ENCODE peak calls at places on chromosomes 16 and 17, in four cellular contexts. One of them, this sample, is unnamed.

GRCh38 chr17:58531661-58532554 is 17.5 kb upstream of the MTMR4 start:
- DNase-seq in WERI-Rb-1: peak; percentile 79
- DNase-seq in nephron progenitor cell: peak; percentile 83
- DNase-seq in endothelial cell: peak; percentile 57
- DNase-seq in this sample: peak; percentile 23

GRCh38 chr17:29292071-29292991 is 1.6 kb downstream of the NUFIP2 start:
- DNase-seq in WERI-Rb-1: peak; percentile 48
- DNase-seq in nephron progenitor cell: peak; percentile 63
- DNase-seq in endothelial cell: peak; percentile 43
- DNase-seq in this sample: peak; percentile 66

GRCh38 chr17:41322264-41322902 is 6.9 kb upstream of the KRTAP17-1 start:
- DNase-seq in WERI-Rb-1: no peak
- DNase-seq in nephron progenitor cell: no peak
- DNase-seq in endothelial cell: no peak
- DNase-seq in this sample: peak; percentile 56

GRCh38 chr16:82082543-82083244 is 47.6 kb downstream of the HSD17B2 start:
- DNase-seq in WERI-Rb-1: no peak
- DNase-seq in nephron progenitor cell: no peak
- DNase-seq in endothelial cell: no peak
- DNase-seq in this sample: no peak

GRCh38 chr16:89700649-89701424 is 668 bp downstream of the SPATA2L start:
- DNase-seq in WERI-Rb-1: peak; percentile 34
- DNase-seq in nephron progenitor cell: peak; percentile 53
- DNase-seq in endothelial cell: peak; percentile 60
- DNase-seq in this sample: peak; percentile 71

GRCh38 chr17:33952425-33952824 is 302.7 kb upstream of the CCL2 start:
- DNase-seq in WERI-Rb-1: no peak
- DNase-seq in nephron progenitor cell: no peak
- DNase-seq in endothelial cell: no peak
- DNase-seq in this sample: no peak

GRCh38 chr17:81334419-81334896 is 39.4 kb upstream of the SLC38A10 start:
- DNase-seq in WERI-Rb-1: no peak
- DNase-seq in nephron progenitor cell: no peak
- DNase-seq in endothelial cell: no peak
- DNase-seq in this sample: no peak

GRCh38 chr17:27417596-27418365 is 38.5 kb upstream of the KSR1 start:
- DNase-seq in WERI-Rb-1: no peak
- DNase-seq in nephron progenitor cell: no peak
- DNase-seq in endothelial cell: no peak
- DNase-seq in this sample: no peak

GRCh38 chr16:83338941-83339340 is 468.8 kb upstream of the HSBP1 start:
- DNase-seq in WERI-Rb-1: no peak
- DNase-seq in nephron progenitor cell: no peak
- DNase-seq in endothelial cell: no peak
- DNase-seq in this sample: no peak

GRCh38 chr16:79093554-79093967 is 507.0 kb downstream of the MAF start:
- DNase-seq in WERI-Rb-1: no peak
- DNase-seq in nephron progenitor cell: no peak
- DNase-seq in endothelial cell: no peak
- DNase-seq in this sample: no peak

GRCh38 chr16:88750854-88751253 is 34.2 kb downstream of the PIEZO1 start:
- DNase-seq in WERI-Rb-1: no peak
- DNase-seq in nephron progenitor cell: no peak
- DNase-seq in endothelial cell: no peak
- DNase-seq in this sample: no peak

GRCh38 chr17:74149597-74150427 is 53.7 kb upstream of the RPL38 start:
- DNase-seq in WERI-Rb-1: peak; percentile 5
- DNase-seq in nephron progenitor cell: no peak
- DNase-seq in endothelial cell: no peak
- DNase-seq in this sample: no peak

GRCh38 chr17:75111777-75112176 is 2.0 kb downstream of the ARMC7 start:
- DNase-seq in WERI-Rb-1: no peak
- DNase-seq in nephron progenitor cell: no peak
- DNase-seq in endothelial cell: no peak
- DNase-seq in this sample: no peak

GRCh38 chr16:28205117-28205899 is 6.5 kb downstream of the XPO6 start:
- DNase-seq in WERI-Rb-1: no peak
- DNase-seq in nephron progenitor cell: no peak
- DNase-seq in endothelial cell: no peak
- DNase-seq in this sample: no peak

GRCh38 chr16:48385272-48385953 is at the start of gene SIAH1:
- DNase-seq in WERI-Rb-1: peak; percentile 82
- DNase-seq in nephron progenitor cell: peak; percentile 94
- DNase-seq in endothelial cell: peak; percentile 95
- DNase-seq in this sample: peak; percentile 92

GRCh38 chr17:2798679-2799078 is 2.4 kb downstream of the RAP1GAP2 start:
- DNase-seq in WERI-Rb-1: no peak
- DNase-seq in nephron progenitor cell: peak; percentile 40
- DNase-seq in endothelial cell: no peak
- DNase-seq in this sample: no peak

GRCh38 chr17:29091591-29092291 is 48.8 kb downstream of the PIPOX start:
- DNase-seq in WERI-Rb-1: peak; percentile 52
- DNase-seq in nephron progenitor cell: no peak
- DNase-seq in endothelial cell: no peak
- DNase-seq in this sample: no peak

GRCh38 chr16:86827521-86827920 is 249.2 kb downstream of the FOXL1 start:
- DNase-seq in WERI-Rb-1: no peak
- DNase-seq in nephron progenitor cell: no peak
- DNase-seq in endothelial cell: no peak
- DNase-seq in this sample: no peak

GRCh38 chr16:17304124-17304813 is 166.5 kb downstream of the XYLT1 start:
- DNase-seq in WERI-Rb-1: no peak
- DNase-seq in nephron progenitor cell: no peak
- DNase-seq in endothelial cell: no peak
- DNase-seq in this sample: no peak

GRCh38 chr17:66523378-66524174 is 221.2 kb downstream of the PRKCA start:
- DNase-seq in WERI-Rb-1: no peak
- DNase-seq in nephron progenitor cell: no peak
- DNase-seq in endothelial cell: no peak
- DNase-seq in this sample: no peak

GRCh38 chr16:65634291-65634690 is 512.4 kb upstream of the CDH11 start:
- DNase-seq in WERI-Rb-1: no peak
- DNase-seq in nephron progenitor cell: no peak
- DNase-seq in endothelial cell: no peak
- DNase-seq in this sample: no peak

GRCh38 chr16:8453359-8453758 is 137.0 kb downstream of the TMEM114 start:
- DNase-seq in WERI-Rb-1: no peak
- DNase-seq in nephron progenitor cell: no peak
- DNase-seq in endothelial cell: no peak
- DNase-seq in this sample: no peak

GRCh38 chr16:20851601-20852000 is 45.3 kb downstream of the REXO5 start:
- DNase-seq in WERI-Rb-1: no peak
- DNase-seq in nephron progenitor cell: no peak
- DNase-seq in endothelial cell: no peak
- DNase-seq in this sample: peak; percentile 63

GRCh38 chr17:70006159-70006558 is 68.9 kb upstream of the KCNJ16 start:
- DNase-seq in WERI-Rb-1: no peak
- DNase-seq in nephron progenitor cell: no peak
- DNase-seq in endothelial cell: no peak
- DNase-seq in this sample: no peak

GRCh38 chr17:75115545-75115944 is 5.8 kb downstream of the ARMC7 start:
- DNase-seq in WERI-Rb-1: no peak
- DNase-seq in nephron progenitor cell: no peak
- DNase-seq in endothelial cell: no peak
- DNase-seq in this sample: no peak

GRCh38 chr17:48731355-48731754 is 2.8 kb upstream of the HOXB13 start:
- DNase-seq in WERI-Rb-1: no peak
- DNase-seq in nephron progenitor cell: no peak
- DNase-seq in endothelial cell: no peak
- DNase-seq in this sample: no peak

GRCh38 chr17:52673791-52674190 is 515.3 kb upstream of the CA10 start:
- DNase-seq in WERI-Rb-1: no peak
- DNase-seq in nephron progenitor cell: no peak
- DNase-seq in endothelial cell: no peak
- DNase-seq in this sample: no peak

GRCh38 chr16:71364306-71364705 is 5.8 kb downstream of the CALB2 start:
- DNase-seq in WERI-Rb-1: peak; percentile 66
- DNase-seq in nephron progenitor cell: no peak
- DNase-seq in endothelial cell: no peak
- DNase-seq in this sample: no peak

GRCh38 chr16:86337581-86338402 is 172.5 kb upstream of the FOXF1 start:
- DNase-seq in WERI-Rb-1: no peak
- DNase-seq in nephron progenitor cell: no peak
- DNase-seq in endothelial cell: no peak
- DNase-seq in this sample: no peak

GRCh38 chr16:12729448-12729847 is 74.2 kb downstream of the CPPED1 start:
- DNase-seq in WERI-Rb-1: no peak
- DNase-seq in nephron progenitor cell: no peak
- DNase-seq in endothelial cell: no peak
- DNase-seq in this sample: no peak

GRCh38 chr17:61388561-61389356 is 10.9 kb upstream of the TBX2 start:
- DNase-seq in WERI-Rb-1: no peak
- DNase-seq in nephron progenitor cell: no peak
- DNase-seq in endothelial cell: no peak
- DNase-seq in this sample: no peak

GRCh38 chr17:81437221-81437651 is 42.0 kb downstream of the BAHCC1 start:
- DNase-seq in WERI-Rb-1: no peak
- DNase-seq in nephron progenitor cell: no peak
- DNase-seq in endothelial cell: no peak
- DNase-seq in this sample: no peak

GRCh38 chr17:65191805-65192740 is 54.9 kb downstream of the RGS9 start:
- DNase-seq in WERI-Rb-1: no peak
- DNase-seq in nephron progenitor cell: no peak
- DNase-seq in endothelial cell: no peak
- DNase-seq in this sample: peak; percentile 11

GRCh38 chr17:21186399-21187187 is 27.4 kb downstream of the TMEM11 start:
- DNase-seq in WERI-Rb-1: no peak
- DNase-seq in nephron progenitor cell: no peak
- DNase-seq in endothelial cell: peak; percentile 43
- DNase-seq in this sample: no peak

GRCh38 chr17:48503747-48504146 is 27.1 kb downstream of the HOXB1 start:
- DNase-seq in WERI-Rb-1: peak; percentile 86
- DNase-seq in nephron progenitor cell: no peak
- DNase-seq in endothelial cell: no peak
- DNase-seq in this sample: no peak

GRCh38 chr16:59665618-59666220 is 931.6 kb upstream of the GOT2 start:
- DNase-seq in WERI-Rb-1: peak; percentile 84
- DNase-seq in nephron progenitor cell: no peak
- DNase-seq in endothelial cell: no peak
- DNase-seq in this sample: no peak

GRCh38 chr17:11446316-11446715 is 152.0 kb upstream of the DNAH9 start:
- DNase-seq in WERI-Rb-1: no peak
- DNase-seq in nephron progenitor cell: no peak
- DNase-seq in endothelial cell: no peak
- DNase-seq in this sample: no peak
- TF ChIP-seq CTCF in WERI-Rb-1: no peak
- TF ChIP-seq CTCF in nephron progenitor cell: no peak
- TF ChIP-seq CTCF in endothelial cell: no peak
- TF ChIP-seq CTCF in this sample: no peak

GRCh38 chr16:68590201-68590994 is 51.3 kb downstream of the ZFP90 start:
- DNase-seq in WERI-Rb-1: peak; percentile 82
- DNase-seq in nephron progenitor cell: peak; percentile 84
- DNase-seq in endothelial cell: peak; percentile 85
- DNase-seq in this sample: peak; percentile 65

GRCh38 chr16:68596266-68596665 is 48.8 kb upstream of the CDH3 start:
- DNase-seq in WERI-Rb-1: no peak
- DNase-seq in nephron progenitor cell: no peak
- DNase-seq in endothelial cell: no peak
- DNase-seq in this sample: no peak

GRCh38 chr16:68592466-68593337 is 52.4 kb upstream of the CDH3 start:
- DNase-seq in WERI-Rb-1: no peak
- DNase-seq in nephron progenitor cell: no peak
- DNase-seq in endothelial cell: no peak
- DNase-seq in this sample: peak; percentile 24
- TF ChIP-seq CTCF in WERI-Rb-1: no peak
- TF ChIP-seq CTCF in nephron progenitor cell: no peak
- TF ChIP-seq CTCF in endothelial cell: no peak
- TF ChIP-seq CTCF in this sample: peak; percentile 48

GRCh38 chr17:44005865-44006580 is 1.6 kb downstream of the NAGS start:
- DNase-seq in WERI-Rb-1: no peak
- DNase-seq in nephron progenitor cell: peak; percentile 46
- DNase-seq in endothelial cell: peak; percentile 65
- DNase-seq in this sample: no peak
- TF ChIP-seq CTCF in WERI-Rb-1: no peak
- TF ChIP-seq CTCF in nephron progenitor cell: peak; percentile 12
- TF ChIP-seq CTCF in endothelial cell: no peak
- TF ChIP-seq CTCF in this sample: no peak

GRCh38 chr16:2009791-2010510 is at the start of gene ZNF598:
- DNase-seq in WERI-Rb-1: peak; percentile 79
- DNase-seq in nephron progenitor cell: peak; percentile 86
- DNase-seq in endothelial cell: peak; percentile 80
- DNase-seq in this sample: peak; percentile 93
- TF ChIP-seq CTCF in WERI-Rb-1: no peak
- TF ChIP-seq CTCF in nephron progenitor cell: no peak
- TF ChIP-seq CTCF in endothelial cell: no peak
- TF ChIP-seq CTCF in this sample: no peak

GRCh38 chr17:19614900-19615299 is 33.7 kb upstream of the ALDH3A2 start:
- DNase-seq in WERI-Rb-1: no peak
- DNase-seq in nephron progenitor cell: no peak
- DNase-seq in endothelial cell: no peak
- DNase-seq in this sample: no peak
- TF ChIP-seq CTCF in WERI-Rb-1: peak; percentile 19
- TF ChIP-seq CTCF in nephron progenitor cell: no peak
- TF ChIP-seq CTCF in endothelial cell: no peak
- TF ChIP-seq CTCF in this sample: no peak

DNA sequence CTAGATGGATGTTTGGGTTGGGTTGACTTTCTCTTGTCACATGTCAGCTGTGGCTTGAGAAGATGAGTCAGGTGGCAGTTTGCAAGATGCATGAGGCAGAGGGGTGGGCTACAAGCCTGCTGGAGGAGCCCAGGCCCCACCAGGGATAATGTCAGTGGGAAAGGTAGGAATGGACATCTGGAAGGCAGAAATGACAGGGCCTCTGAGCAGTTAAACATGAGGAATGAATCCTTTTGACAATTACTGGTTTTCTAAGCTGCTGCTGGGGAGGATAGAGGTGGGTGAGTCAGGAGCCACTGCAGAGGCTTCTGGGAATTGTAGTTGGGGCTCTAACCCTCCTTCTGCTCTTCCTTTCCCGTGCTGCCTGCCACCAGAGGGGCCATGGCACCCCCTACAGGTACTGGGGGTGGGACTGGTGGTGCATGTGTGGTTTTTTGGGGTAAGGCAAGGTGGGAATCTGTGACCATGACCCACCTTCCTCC is 15.7 kb downstream of the SLC52A1 start:
- DNase-seq in WERI-Rb-1: peak; percentile 42
- DNase-seq in nephron progenitor cell: no peak
- DNase-seq in endothelial cell: no peak
- DNase-seq in this sample: peak; percentile 38
- TF ChIP-seq CTCF in WERI-Rb-1: peak; percentile 50
- TF ChIP-seq CTCF in nephron progenitor cell: no peak
- TF ChIP-seq CTCF in endothelial cell: no peak
- TF ChIP-seq CTCF in this sample: peak; percentile 36

GRCh38 chr16:69798466-69798865 is 36.3 kb downstream of the WWP2 start:
- DNase-seq in WERI-Rb-1: no peak
- DNase-seq in nephron progenitor cell: no peak
- DNase-seq in endothelial cell: no peak
- DNase-seq in this sample: peak; percentile 15
- TF ChIP-seq CTCF in WERI-Rb-1: peak; percentile 21
- TF ChIP-seq CTCF in nephron progenitor cell: peak; percentile 29
- TF ChIP-seq CTCF in endothelial cell: no peak
- TF ChIP-seq CTCF in this sample: peak; percentile 49

This sample was measured in A673.